ENCODE peak calls at places on chromosomes 3 and 15, in six cellular contexts. One of them, this sample, is unnamed.

GRCh38 chr15:49145651-49146609 is 9.5 kb downstream of the COPS2 start:
- DNase-seq in H9: no peak
- DNase-seq in neural progenitor cell: peak
- DNase-seq in fibroblast of lung: peak
- DNase-seq in IMR-90: peak
- DNase-seq in mammary epithelial cell: peak
- DNase-seq in this sample: peak

GRCh38 chr3:69770976-69771634 is 31.8 kb downstream of the MITF start:
- DNase-seq in H9: no peak
- DNase-seq in neural progenitor cell: no peak
- DNase-seq in fibroblast of lung: peak
- DNase-seq in IMR-90: peak
- DNase-seq in mammary epithelial cell: peak
- DNase-seq in this sample: peak

GRCh38 chr3:14767245-14767593 is 51.5 kb upstream of the FGD5 start:
- DNase-seq in H9: no peak
- DNase-seq in neural progenitor cell: no peak
- DNase-seq in fibroblast of lung: no peak
- DNase-seq in IMR-90: no peak
- DNase-seq in mammary epithelial cell: no peak
- DNase-seq in this sample: no peak

GRCh38 chr15:90872481-90873184 is 4.2 kb downstream of the FURIN start:
- DNase-seq in H9: peak
- DNase-seq in neural progenitor cell: no peak
- DNase-seq in fibroblast of lung: peak
- DNase-seq in IMR-90: peak
- DNase-seq in mammary epithelial cell: peak
- DNase-seq in this sample: peak

GRCh38 chr3:22901684-22902083 is 301.4 kb upstream of the UBE2E2 start:
- DNase-seq in H9: no peak
- DNase-seq in neural progenitor cell: no peak
- DNase-seq in fibroblast of lung: no peak
- DNase-seq in IMR-90: no peak
- DNase-seq in mammary epithelial cell: no peak
- DNase-seq in this sample: no peak

GRCh38 chr3:172716476-172716875 is 5.6 kb upstream of the NCEH1 start:
- DNase-seq in H9: no peak
- DNase-seq in neural progenitor cell: no peak
- DNase-seq in fibroblast of lung: no peak
- DNase-seq in IMR-90: no peak
- DNase-seq in mammary epithelial cell: no peak
- DNase-seq in this sample: no peak

GRCh38 chr15:49742381-49742780 is 121.5 kb downstream of the DTWD1 start:
- DNase-seq in H9: no peak
- DNase-seq in neural progenitor cell: no peak
- DNase-seq in fibroblast of lung: no peak
- DNase-seq in IMR-90: no peak
- DNase-seq in mammary epithelial cell: no peak
- DNase-seq in this sample: no peak

GRCh38 chr3:32685604-32686185 is 707 bp downstream of the CNOT10 start:
- DNase-seq in H9: no peak
- DNase-seq in neural progenitor cell: no peak
- DNase-seq in fibroblast of lung: peak
- DNase-seq in IMR-90: peak
- DNase-seq in mammary epithelial cell: peak
- DNase-seq in this sample: peak

GRCh38 chr15:54082836-54083492 is 104.7 kb downstream of the UNC13C start:
- DNase-seq in H9: peak
- DNase-seq in neural progenitor cell: peak
- DNase-seq in fibroblast of lung: peak
- DNase-seq in IMR-90: peak
- DNase-seq in mammary epithelial cell: no peak
- DNase-seq in this sample: peak

GRCh38 chr3:14266361-14266760 is 87.7 kb downstream of the LSM3 start:
- DNase-seq in H9: no peak
- DNase-seq in neural progenitor cell: no peak
- DNase-seq in fibroblast of lung: peak
- DNase-seq in IMR-90: peak
- DNase-seq in mammary epithelial cell: no peak
- DNase-seq in this sample: no peak

GRCh38 chr3:135072431-135072830 is 277.4 kb downstream of the EPHB1 start:
- DNase-seq in H9: no peak
- DNase-seq in neural progenitor cell: no peak
- DNase-seq in fibroblast of lung: no peak
- DNase-seq in IMR-90: no peak
- DNase-seq in mammary epithelial cell: no peak
- DNase-seq in this sample: no peak

GRCh38 chr15:69193948-69194827 is 33.8 kb downstream of the GLCE start:
- DNase-seq in H9: no peak
- DNase-seq in neural progenitor cell: no peak
- DNase-seq in fibroblast of lung: peak
- DNase-seq in IMR-90: peak
- DNase-seq in mammary epithelial cell: no peak
- DNase-seq in this sample: no peak

GRCh38 chr3:8914491-8914890 is 48.8 kb downstream of the RAD18 start:
- DNase-seq in H9: no peak
- DNase-seq in neural progenitor cell: no peak
- DNase-seq in fibroblast of lung: no peak
- DNase-seq in IMR-90: peak
- DNase-seq in mammary epithelial cell: no peak
- DNase-seq in this sample: no peak

GRCh38 chr3:17552351-17552750 is 190.1 kb downstream of the TBC1D5 start:
- DNase-seq in H9: no peak
- DNase-seq in neural progenitor cell: no peak
- DNase-seq in fibroblast of lung: no peak
- DNase-seq in IMR-90: no peak
- DNase-seq in mammary epithelial cell: no peak
- DNase-seq in this sample: no peak

GRCh38 chr15:90184786-90185704 is 16.1 kb upstream of the SEMA4B start:
- DNase-seq in H9: peak
- DNase-seq in neural progenitor cell: peak
- DNase-seq in fibroblast of lung: peak
- DNase-seq in IMR-90: no peak
- DNase-seq in mammary epithelial cell: peak
- DNase-seq in this sample: peak

GRCh38 chr15:97977734-97978133 is 17.2 kb downstream of the ARRDC4 start:
- DNase-seq in H9: no peak
- DNase-seq in neural progenitor cell: no peak
- DNase-seq in fibroblast of lung: no peak
- DNase-seq in IMR-90: no peak
- DNase-seq in mammary epithelial cell: peak
- DNase-seq in this sample: peak

GRCh38 chr3:186425788-186426730 is 64.0 kb upstream of the DGKG start:
- DNase-seq in H9: no peak
- DNase-seq in neural progenitor cell: peak
- DNase-seq in fibroblast of lung: peak
- DNase-seq in IMR-90: peak
- DNase-seq in mammary epithelial cell: peak
- DNase-seq in this sample: peak

GRCh38 chr3:148992027-148992634 is 791 bp downstream of the GYG1 start:
- DNase-seq in H9: peak
- DNase-seq in neural progenitor cell: peak
- DNase-seq in fibroblast of lung: peak
- DNase-seq in IMR-90: no peak
- DNase-seq in mammary epithelial cell: peak
- DNase-seq in this sample: peak

GRCh38 chr3:63202529-63202928 is 75.6 kb upstream of the SYNPR start:
- DNase-seq in H9: no peak
- DNase-seq in neural progenitor cell: no peak
- DNase-seq in fibroblast of lung: no peak
- DNase-seq in IMR-90: no peak
- DNase-seq in mammary epithelial cell: no peak
- DNase-seq in this sample: no peak

GRCh38 chr3:111621535-111621934 is 26.4 kb upstream of the ZBED2 start:
- DNase-seq in H9: peak
- DNase-seq in neural progenitor cell: peak
- DNase-seq in fibroblast of lung: no peak
- DNase-seq in IMR-90: no peak
- DNase-seq in mammary epithelial cell: no peak
- DNase-seq in this sample: peak

GRCh38 chr3:13348671-13349396 is 71.3 kb downstream of the NUP210 start:
- DNase-seq in H9: peak
- DNase-seq in neural progenitor cell: peak
- DNase-seq in fibroblast of lung: no peak
- DNase-seq in IMR-90: peak
- DNase-seq in mammary epithelial cell: no peak
- DNase-seq in this sample: no peak

GRCh38 chr3:108818404-108818803 is 4.2 kb upstream of the TRAT1 start:
- DNase-seq in H9: peak
- DNase-seq in neural progenitor cell: peak
- DNase-seq in fibroblast of lung: no peak
- DNase-seq in IMR-90: peak
- DNase-seq in mammary epithelial cell: peak
- DNase-seq in this sample: peak

GRCh38 chr3:195154111-195154791 is 116.7 kb downstream of the XXYLT1 start:
- DNase-seq in H9: no peak
- DNase-seq in neural progenitor cell: no peak
- DNase-seq in fibroblast of lung: peak
- DNase-seq in IMR-90: peak
- DNase-seq in mammary epithelial cell: no peak
- DNase-seq in this sample: no peak

GRCh38 chr15:96181873-96182301 is 148.6 kb upstream of the NR2F2 start:
- DNase-seq in H9: no peak
- DNase-seq in neural progenitor cell: no peak
- DNase-seq in fibroblast of lung: peak
- DNase-seq in IMR-90: peak
- DNase-seq in mammary epithelial cell: peak
- DNase-seq in this sample: no peak

GRCh38 chr15:81015595-81016252 is 15.0 kb downstream of the TLNRD1 start:
- DNase-seq in H9: no peak
- DNase-seq in neural progenitor cell: peak
- DNase-seq in fibroblast of lung: no peak
- DNase-seq in IMR-90: no peak
- DNase-seq in mammary epithelial cell: no peak
- DNase-seq in this sample: no peak

GRCh38 chr3:40588406-40588805 is 63.6 kb downstream of the ZNF621 start:
- DNase-seq in H9: peak
- DNase-seq in neural progenitor cell: peak
- DNase-seq in fibroblast of lung: no peak
- DNase-seq in IMR-90: no peak
- DNase-seq in mammary epithelial cell: peak
- DNase-seq in this sample: peak

GRCh38 chr3:177835917-177836316 is 638.6 kb upstream of the TBL1XR1 start:
- DNase-seq in H9: no peak
- DNase-seq in neural progenitor cell: no peak
- DNase-seq in fibroblast of lung: peak
- DNase-seq in IMR-90: peak
- DNase-seq in mammary epithelial cell: peak
- DNase-seq in this sample: peak

GRCh38 chr15:66629817-66630576 is 64.2 kb upstream of the LCTL start:
- DNase-seq in H9: no peak
- DNase-seq in neural progenitor cell: no peak
- DNase-seq in fibroblast of lung: no peak
- DNase-seq in IMR-90: no peak
- DNase-seq in mammary epithelial cell: no peak
- DNase-seq in this sample: no peak

GRCh38 chr15:66625974-66626373 is 60.2 kb upstream of the LCTL start:
- DNase-seq in H9: no peak
- DNase-seq in neural progenitor cell: no peak
- DNase-seq in fibroblast of lung: no peak
- DNase-seq in IMR-90: no peak
- DNase-seq in mammary epithelial cell: no peak
- DNase-seq in this sample: peak

GRCh38 chr15:66630801-66631351 is 65.1 kb upstream of the LCTL start:
- DNase-seq in H9: no peak
- DNase-seq in neural progenitor cell: no peak
- DNase-seq in fibroblast of lung: no peak
- DNase-seq in IMR-90: no peak
- DNase-seq in mammary epithelial cell: no peak
- DNase-seq in this sample: no peak

GRCh38 chr15:66631616-66632263 is 65.9 kb upstream of the LCTL start:
- DNase-seq in H9: no peak
- DNase-seq in neural progenitor cell: no peak
- DNase-seq in fibroblast of lung: no peak
- DNase-seq in IMR-90: no peak
- DNase-seq in mammary epithelial cell: no peak
- DNase-seq in this sample: no peak

GRCh38 chr15:66628976-66629723 is 63.4 kb upstream of the LCTL start:
- DNase-seq in H9: no peak
- DNase-seq in neural progenitor cell: peak
- DNase-seq in fibroblast of lung: no peak
- DNase-seq in IMR-90: no peak
- DNase-seq in mammary epithelial cell: no peak
- DNase-seq in this sample: no peak
- H3K9ac ChIP-seq in H9: no peak
- H3K9ac ChIP-seq in neural progenitor cell: no peak
- H3K9ac ChIP-seq in fibroblast of lung: no peak
- H3K9ac ChIP-seq in IMR-90: no peak
- H3K9ac ChIP-seq in mammary epithelial cell: no peak
- H3K9ac ChIP-seq in this sample: no peak

GRCh38 chr15:101254157-101255065 is 2.6 kb upstream of the CHSY1 start:
- DNase-seq in H9: no peak
- DNase-seq in neural progenitor cell: no peak
- DNase-seq in fibroblast of lung: no peak
- DNase-seq in IMR-90: no peak
- DNase-seq in mammary epithelial cell: no peak
- DNase-seq in this sample: no peak
- TF ChIP-seq CTCF in H9: peak
- TF ChIP-seq CTCF in neural progenitor cell: no peak
- TF ChIP-seq CTCF in fibroblast of lung: no peak
- TF ChIP-seq CTCF in IMR-90: no peak
- TF ChIP-seq CTCF in mammary epithelial cell: no peak
- TF ChIP-seq CTCF in this sample: no peak

DNA sequence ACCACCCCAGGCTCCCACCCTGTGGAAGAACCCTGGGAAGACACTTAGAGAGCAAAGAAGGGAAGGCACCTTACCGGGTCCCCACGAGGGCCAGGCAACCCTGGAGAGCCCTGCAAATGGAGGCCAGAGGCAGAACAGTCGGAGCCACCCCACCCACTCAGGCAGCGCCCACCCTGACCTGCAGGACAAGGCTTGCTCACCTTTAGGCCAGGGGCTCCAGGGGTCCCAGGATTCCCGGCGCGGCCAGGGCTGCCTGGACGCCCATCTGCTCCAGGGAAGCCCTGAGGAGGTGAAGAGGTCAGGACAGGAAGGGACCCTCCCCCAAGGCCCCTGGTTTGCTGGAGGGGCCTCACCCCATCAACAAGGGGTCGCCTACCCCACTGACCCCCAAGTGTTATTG is 10.3 kb downstream of the COL7A1 start:
- DNase-seq in H9: no peak
- DNase-seq in neural progenitor cell: no peak
- DNase-seq in fibroblast of lung: no peak
- DNase-seq in IMR-90: no peak
- DNase-seq in mammary epithelial cell: no peak
- DNase-seq in this sample: no peak
- H3K9ac ChIP-seq in H9: no peak
- H3K9ac ChIP-seq in neural progenitor cell: no peak
- H3K9ac ChIP-seq in fibroblast of lung: no peak
- H3K9ac ChIP-seq in IMR-90: no peak
- H3K9ac ChIP-seq in mammary epithelial cell: no peak
- H3K9ac ChIP-seq in this sample: no peak

GRCh38 chr3:117898722-117899121 is 1135.9 kb downstream of the IGSF11 start:
- DNase-seq in H9: no peak
- DNase-seq in neural progenitor cell: peak
- DNase-seq in fibroblast of lung: peak
- DNase-seq in IMR-90: no peak
- DNase-seq in mammary epithelial cell: peak
- DNase-seq in this sample: peak
- TF ChIP-seq CTCF in H9: peak
- TF ChIP-seq CTCF in neural progenitor cell: peak
- TF ChIP-seq CTCF in fibroblast of lung: peak
- TF ChIP-seq CTCF in IMR-90: peak
- TF ChIP-seq CTCF in mammary epithelial cell: peak
- TF ChIP-seq CTCF in this sample: peak